ENCODE peak calls at places on chromosomes 6 and 20, in five cellular contexts. A is stimulated activated naive CD8-positive, alpha-beta T cell treated with anti-CD3 and anti-CD28 coated beads, Interleukin-15, amount 100 ng/mL, for 72 hours; C is heart left ventricle; B is foreskin keratinocyte; R is omental fat pad. T is an unnamed sample.

GRCh38 chr20:57329608-57330221 is at the start of gene SPO11:
- ATAC-seq in A (peak), C (peak), B (no peak), R (no peak), T (no peak)

GRCh38 chr6:135814043-135814442 is 37.5 kb upstream of the PDE7B start:
- ATAC-seq in A (no peak), C (no peak), B (no peak), R (no peak), T (no peak)

GRCh38 chr6:163720005-163720404 is 305.5 kb downstream of the QKI start:
- ATAC-seq in A (no peak), C (peak), B (no peak), R (no peak), T (peak)

GRCh38 chr6:159691133-159691962 is 1.7 kb downstream of the SOD2 start:
- ATAC-seq in A (no peak), C (no peak), B (peak), R (no peak), T (peak)

GRCh38 chr6:84137051-84137375 is 90.4 kb downstream of the CEP162 start:
- ATAC-seq in A (no peak), C (no peak), B (no peak), R (no peak), T (no peak)

GRCh38 chr6:37391100-37391499 is 37.3 kb downstream of the RNF8 start:
- ATAC-seq in A (no peak), C (no peak), B (no peak), R (no peak), T (no peak)

GRCh38 chr6:109102762-109103161 is 7.5 kb downstream of the CEP57L1 start:
- ATAC-seq in A (no peak), C (no peak), B (no peak), R (no peak), T (no peak)

GRCh38 chr6:155224031-155224451 is 39.8 kb upstream of the CLDN20 start:
- ATAC-seq in A (peak), C (no peak), B (peak), R (no peak), T (no peak)

GRCh38 chr6:90156861-90157260 is 139.8 kb downstream of the BACH2 start:
- ATAC-seq in A (peak), C (no peak), B (peak), R (no peak), T (no peak)

GRCh38 chr20:44302026-44302669 is 8.9 kb downstream of the FITM2 start:
- ATAC-seq in A (no peak), C (peak), B (no peak), R (no peak), T (no peak)

GRCh38 chr6:28772480-28773381 is 151.1 kb downstream of the TRIM27 start:
- ATAC-seq in A (no peak), C (no peak), B (no peak), R (no peak), T (no peak)

GRCh38 chr20:32112862-32113261 is 3.3 kb downstream of the TM9SF4 start:
- ATAC-seq in A (no peak), C (peak), B (no peak), R (no peak), T (no peak)

GRCh38 chr6:138953451-138953850 is 34.6 kb downstream of the REPS1 start:
- ATAC-seq in A (peak), C (no peak), B (peak), R (no peak), T (no peak)

GRCh38 chr6:20997143-20997792 is 463.0 kb downstream of the CDKAL1 start:
- ATAC-seq in A (no peak), C (no peak), B (no peak), R (no peak), T (no peak)

GRCh38 chr6:150177260-150178246 is 34.7 kb downstream of the PPP1R14C start:
- ATAC-seq in A (no peak), C (peak), B (no peak), R (no peak), T (no peak)

GRCh38 chr20:20297752-20298151 is 70.2 kb upstream of the INSM1 start:
- ATAC-seq in A (no peak), C (peak), B (no peak), R (no peak), T (no peak)

GRCh38 chr6:36659271-36659670 is 19.2 kb upstream of the CDKN1A start:
- ATAC-seq in A (no peak), C (peak), B (peak), R (no peak), T (no peak)

GRCh38 chr6:157070403-157071107 is 252.8 kb downstream of the TMEM242 start:
- ATAC-seq in A (no peak), C (no peak), B (peak), R (no peak), T (no peak)